ENCODE peak calls at places on chromosomes 2 and 18, in five cellular contexts. F, M, H, C and T are unnamed samples.

GRCh38 chr2:85741211-85741610 is 12.6 kb upstream of the ATOH8 start:
- DNase-seq in C (no peak), M (no peak), F (no peak), H (no peak), T (no peak)

GRCh38 chr2:74536166-74536950 is 6.6 kb downstream of the HTRA2 start:
- DNase-seq in H (no peak), F (no peak), C (no peak), M (no peak), T (no peak)

GRCh38 chr2:9908639-9909038 is 42.9 kb upstream of the GRHL1 start:
- DNase-seq in F (no peak), M (no peak), H (no peak), C (no peak), T (no peak)

GRCh38 chr2:203394519-203395227 is 66.5 kb downstream of the ABI2 start:
- DNase-seq in H (no peak), M (no peak), C (no peak), F (no peak), T (no peak)

GRCh38 chr2:97868986-97869721 is 126.6 kb downstream of the TMEM131 start:
- DNase-seq in C (peak), H (no peak), F (no peak), M (no peak), T (no peak)

GRCh38 chr2:235512699-235513053 is 18.8 kb downstream of the AGAP1 start:
- DNase-seq in H (no peak), C (no peak), M (no peak), F (no peak), T (no peak)

GRCh38 chr2:203025592-203025991 is 10.9 kb downstream of the NBEAL1 start:
- DNase-seq in H (no peak), M (no peak), F (no peak), C (no peak), T (no peak)

GRCh38 chr18:55317322-55317721 is 270.7 kb downstream of the TCF4 start:
- DNase-seq in C (no peak), M (no peak), F (no peak), H (no peak), T (no peak)

GRCh38 chr2:70645733-70646420 is 92.3 kb upstream of the TGFA start:
- DNase-seq in F (no peak), C (no peak), M (no peak), H (no peak), T (no peak)

GRCh38 chr2:140808211-140808610 is 1322.6 kb downstream of the LRP1B start:
- DNase-seq in C (no peak), F (no peak), M (no peak), H (no peak), T (no peak)

GRCh38 chr2:127695491-127696472 is 5.5 kb upstream of the SFT2D3 start:
- DNase-seq in H (no peak), F (no peak), M (no peak), C (no peak), T (peak)

GRCh38 chr2:37742286-37742685 is 70.8 kb upstream of the CDC42EP3 start:
- DNase-seq in H (no peak), M (no peak), C (no peak), F (no peak), T (no peak)

GRCh38 chr18:25144835-25145234 is 207.1 kb downstream of the ZNF521 start:
- DNase-seq in F (no peak), C (no peak), H (no peak), M (no peak), T (no peak)